ENCODE peak calls at places on chromosome X, in ten cellular contexts. Y is left cardiac atrium; W is mesendoderm; Z is NCI-H1048; C is heart right ventricle; U is AML-193; P is EL; R is activated T-cell treated with anti-CD3 and anti-CD28 coated beads for 24 hours; A is stimulated activated CD8-positive, alpha-beta memory T cell treated with anti-CD3 and anti-CD28 coated beads, Interleukin-7, amount 100 ng/mL, for 1 hour; M is NCI-H1694 treated with DMSO at 0.1 percent for 48 hours. G is an unnamed sample.

GRCh38 chrX:24113161-24113560 is 36.4 kb upstream of the ZFX start:
- DNase-seq in R (no peak), U (no peak), M (no peak), A (no peak), C (no peak), Y (no peak), P (peak), Z (no peak), W (no peak), G (no peak)

GRCh38 chrX:10062980-10063379 is 93.8 kb upstream of the CLCN4 start:
- DNase-seq in U (no peak), Y (no peak), A (no peak), P (no peak), C (no peak), W (no peak), Z (no peak), M (no peak), R (no peak), G (no peak)

GRCh38 chrX:24424948-24425347 is 40.1 kb upstream of the PDK3 start:
- DNase-seq in A (no peak), C (peak), R (no peak), Z (no peak), Y (peak), P (peak), U (no peak), M (no peak), W (no peak), G (peak)

GRCh38 chrX:78747471-78747870 is at the start of gene LPAR4:
- DNase-seq in M (no peak), Z (no peak), W (peak), C (no peak), P (peak), U (no peak), Y (no peak), A (no peak), R (no peak), G (peak)

GRCh38 chrX:1928805-1929204 is 313.9 kb downstream of the ASMT start:
- DNase-seq in A (no peak), R (no peak), C (no peak), P (no peak), W (peak), M (no peak), Y (no peak), U (no peak), Z (no peak), G (no peak)

GRCh38 chrX:120251471-120252011 is 929 bp downstream of the ZBTB33 start:
- DNase-seq in C (peak), R (no peak), U (peak), P (peak), W (no peak), A (no peak), M (peak), Y (peak), Z (no peak), G (no peak)

GRCh38 chrX:30275498-30275897 is 28.6 kb downstream of the MAGEB1 start:
- DNase-seq in Z (no peak), U (no peak), M (no peak), C (no peak), A (no peak), Y (no peak), W (peak), R (no peak), P (peak), G (peak)

GRCh38 chrX:257681-258289 is 23.4 kb upstream of the PLCXD1 start:
- DNase-seq in Z (no peak), A (no peak), C (no peak), R (no peak), P (no peak), W (no peak), U (no peak), Y (no peak), M (no peak), G (no peak)

GRCh38 chrX:127038065-127038464 is 218.5 kb downstream of the PRR32 start:
- DNase-seq in W (peak), U (no peak), Y (no peak), C (no peak), R (no peak), A (no peak), P (no peak), Z (no peak), M (peak), G (no peak)

GRCh38 chrX:153416781-153417180 is 5.5 kb downstream of the ZFP92 start:
- DNase-seq in A (no peak), P (no peak), C (no peak), M (no peak), R (no peak), Y (no peak), U (no peak), Z (no peak), W (no peak), G (no peak)